ENCODE peak calls at places on chromosomes 7 and 10, in four cellular contexts. S is vagina, F is transverse colon, V is HCT116. W is an unnamed sample.

GRCh38 chr10:49300140-49300974 is 1.4 kb downstream of the C10orf71 start:
- DNase-seq in S (no peak), F (no peak), V (no peak), W (no peak)

GRCh38 chr10:117609095-117609821 is 66.7 kb downstream of the EMX2 start:
- DNase-seq in S (no peak), F (no peak), V (no peak), W (no peak)

GRCh38 chr7:47128719-47129118 is 453.2 kb downstream of the TNS3 start:
- DNase-seq in S (no peak), F (no peak), V (no peak), W (no peak)

GRCh38 chr7:29281782-29282541 is 87.4 kb downstream of the CHN2 start:
- DNase-seq in S (no peak), F (no peak), V (no peak), W (no peak)

GRCh38 chr7:73606801-73607691 is 17.3 kb downstream of the MLXIPL start:
- DNase-seq in S (no peak), F (peak; percentile 48), V (no peak), W (no peak)

GRCh38 chr10:100927266-100927665 is 14.5 kb downstream of the SLF2 start:
- DNase-seq in S (no peak), F (no peak), V (no peak), W (no peak)

GRCh38 chr10:85510682-85511081 is 855.9 kb downstream of the GRID1 start:
- DNase-seq in S (no peak), F (no peak), V (no peak), W (no peak)

GRCh38 chr10:87598700-87599099 is 61.0 kb upstream of the PAPSS2 start:
- DNase-seq in S (no peak), F (no peak), V (no peak), W (peak; percentile 60)

GRCh38 chr7:127792528-127793342 is 140.7 kb downstream of the SND1 start:
- DNase-seq in S (no peak), F (peak; percentile 20), V (no peak), W (no peak)

GRCh38 chr7:94654764-94655561 is 970 bp downstream of the SGCE start:
- DNase-seq in S (no peak), F (no peak), V (no peak), W (no peak)

GRCh38 chr7:130409722-130410072 is 29.4 kb downstream of the CPA1 start:
- DNase-seq in S (no peak), F (no peak), V (no peak), W (no peak)

GRCh38 chr7:96388620-96389383 is 66.9 kb upstream of the SLC25A13 start:
- DNase-seq in S (no peak), F (no peak), V (no peak), W (no peak)

GRCh38 chr10:30463944-30464451 is 30.0 kb downstream of the MAP3K8 start:
- DNase-seq in S (no peak), F (no peak), V (peak; percentile 31), W (no peak)

GRCh38 chr7:42217548-42217947 is 19.5 kb downstream of the GLI3 start:
- DNase-seq in S (no peak), F (no peak), V (no peak), W (no peak)

GRCh38 chr10:11300071-11300470 is 282.4 kb downstream of the CELF2 start:
- DNase-seq in S (peak; percentile 54), F (no peak), V (no peak), W (no peak)

GRCh38 chr7:133119067-133119466 is 37.2 kb upstream of the CHCHD3 start:
- DNase-seq in S (no peak), F (no peak), V (no peak), W (no peak)

GRCh38 chr7:140898794-140899548 is 25.8 kb downstream of the BRAF start:
- DNase-seq in S (no peak), F (no peak), V (no peak), W (no peak)

GRCh38 chr10:43846187-43846680 is 197.6 kb upstream of the ZNF32 start:
- DNase-seq in S (no peak), F (no peak), V (no peak), W (no peak)

GRCh38 chr7:4200546-4201094 is 481.5 kb upstream of the FOXK1 start:
- DNase-seq in S (no peak), F (no peak), V (no peak), W (peak; percentile 13)

GRCh38 chr7:27174077-27175004 is at the start of gene HOXA10:
- DNase-seq in S (no peak), F (peak; percentile 63), V (no peak), W (no peak)

GRCh38 chr7:30276203-30276900 is 8.0 kb upstream of the ZNRF2 start:
- DNase-seq in S (no peak), F (peak; percentile 57), V (peak; percentile 43), W (no peak)

GRCh38 chr7:98872328-98872924 is 2.6 kb upstream of the TMEM130 start:
- DNase-seq in S (no peak), F (no peak), V (no peak), W (no peak)

GRCh38 chr7:18087687-18088078 is 60.0 kb upstream of the PRPS1L1 start:
- DNase-seq in S (no peak), F (no peak), V (no peak), W (no peak)

GRCh38 chr7:39336457-39336856 is 229.7 kb upstream of the YAE1 start:
- DNase-seq in S (no peak), F (no peak), V (no peak), W (no peak)

GRCh38 chr10:63766766-63767505 is 245.7 kb downstream of the REEP3 start:
- DNase-seq in S (no peak), F (no peak), V (no peak), W (no peak)

GRCh38 chr7:113639221-113639620 is 279.6 kb downstream of the PPP1R3A start:
- DNase-seq in S (no peak), F (no peak), V (no peak), W (no peak)

GRCh38 chr10:108597657-108598319 is 1325.5 kb downstream of the XPNPEP1 start:
- DNase-seq in S (no peak), F (no peak), V (no peak), W (no peak)

GRCh38 chr7:129959480-129960332 is 6.9 kb upstream of the UBE2H start:
- DNase-seq in S (no peak), F (no peak), V (no peak), W (peak; percentile 22)

GRCh38 chr7:158728911-158729645 is 24.5 kb upstream of the NCAPG2 start:
- DNase-seq in S (no peak), F (no peak), V (no peak), W (no peak)

GRCh38 chr7:46934198-46934825 is 647.6 kb downstream of the TNS3 start:
- DNase-seq in S (no peak), F (no peak), V (no peak), W (no peak)

GRCh38 chr7:99808766-99809165 is 19.0 kb upstream of the CYP3A43 start:
- DNase-seq in S (peak; percentile 13), F (no peak), V (no peak), W (no peak)

DNA sequence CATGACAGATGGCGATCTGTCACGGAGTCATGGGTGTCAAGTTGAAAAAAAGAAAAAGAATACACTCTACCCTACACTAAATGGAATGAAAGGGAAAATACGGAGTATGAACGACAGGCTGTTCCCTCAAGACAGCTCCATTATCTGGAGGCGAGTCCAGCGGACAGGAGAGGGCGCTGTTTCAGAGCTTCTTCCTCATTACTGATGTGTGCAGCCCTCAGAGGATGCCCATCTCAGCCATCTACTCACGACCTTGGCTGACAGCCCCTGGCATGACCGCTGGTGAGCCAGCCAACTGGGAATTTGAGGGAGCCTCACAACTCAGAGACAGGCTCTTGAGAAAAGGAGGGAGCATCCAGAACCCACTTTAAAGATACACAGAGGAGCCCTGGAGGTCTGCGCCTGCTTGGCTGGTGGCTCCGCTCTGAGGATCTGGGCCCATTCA is 49.6 kb upstream of the SMNDC1 start:
- DNase-seq in S (no peak), F (peak; percentile 91), V (peak; percentile 85), W (peak; percentile 79)
- H3K4me3 ChIP-seq in S (no peak overlapping the region), F (no peak overlapping the region), V (peak overlapping the region; percentile 36), W (no peak overlapping the region)

GRCh38 chr7:2711895-2712675 is 24.1 kb downstream of the AMZ1 start:
- DNase-seq in S (no peak), F (no peak), V (no peak), W (no peak)

GRCh38 chr7:2708547-2709310 is 20.7 kb downstream of the AMZ1 start:
- DNase-seq in S (no peak), F (no peak), V (no peak), W (no peak)

GRCh38 chr7:2709553-2710165 is 21.7 kb downstream of the AMZ1 start:
- DNase-seq in S (no peak), F (peak; percentile 85), V (peak; percentile 26), W (peak; percentile 73)

GRCh38 chr7:2710901-2711551 is 23.0 kb downstream of the AMZ1 start:
- DNase-seq in S (no peak), F (no peak), V (no peak), W (no peak)

GRCh38 chr7:2710256-2710655 is 22.3 kb downstream of the AMZ1 start:
- DNase-seq in S (no peak), F (peak; percentile 53), V (no peak), W (no peak)
- TF ChIP-seq POLR2A in S (no peak), F (no peak), V (no peak), W (no peak)

DNA sequence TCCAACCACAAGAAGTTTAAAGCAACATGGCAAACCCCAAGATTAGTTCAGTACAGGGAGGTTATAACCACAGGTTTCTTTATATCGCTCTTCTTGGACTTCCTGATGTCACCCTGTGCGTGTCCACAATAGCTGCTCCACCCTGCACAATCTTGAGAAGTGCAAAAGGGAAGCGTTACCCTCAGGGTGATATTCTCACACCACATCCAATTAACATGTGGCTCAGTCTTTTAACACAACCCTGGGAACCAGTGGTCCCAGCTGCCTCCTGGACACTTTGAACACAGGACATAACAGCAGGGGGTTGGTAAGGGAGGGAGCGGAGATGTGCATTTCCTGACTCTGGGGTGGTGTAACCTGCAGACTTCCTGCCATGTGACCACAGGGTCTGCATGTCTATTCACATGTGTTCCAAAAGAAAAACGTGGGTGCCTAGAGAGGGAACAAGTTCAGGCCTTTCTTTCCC is 64.6 kb downstream of the GSAP start:
- DNase-seq in S (no peak), F (peak; percentile 32), V (no peak), W (peak; percentile 52)
- H3K4me3 ChIP-seq in S (no peak overlapping the region), F (no peak overlapping the region), V (no peak overlapping the region), W (no peak overlapping the region)

GRCh38 chr7:1255083-1255816 is 22.6 kb downstream of the UNCX start:
- DNase-seq in S (no peak), F (no peak), V (no peak), W (peak; percentile 39)
- TF ChIP-seq POLR2A in S (no peak), F (no peak), V (no peak), W (no peak)

GRCh38 chr10:36253731-36254130 is 611.6 kb upstream of the FZD8 start:
- DNase-seq in S (no peak), F (no peak), V (no peak), W (no peak)
- H3K4me3 ChIP-seq in S (no peak overlapping the region), F (no peak overlapping the region), V (no peak overlapping the region), W (no peak overlapping the region)

GRCh38 chr7:123795917-123796316 is 47.1 kb upstream of the WASL start:
- DNase-seq in S (no peak), F (no peak), V (no peak), W (no peak)

GRCh38 chr7:123798527-123799188 is 46.3 kb upstream of the HYAL4 start:
- DNase-seq in S (no peak), F (no peak), V (peak; percentile 6), W (no peak)

GRCh38 chr7:123792547-123792946 is 43.7 kb upstream of the WASL start:
- DNase-seq in S (no peak), F (no peak), V (no peak), W (no peak)

GRCh38 chr7:123797673-123798526 is 47.1 kb upstream of the HYAL4 start:
- DNase-seq in S (no peak), F (no peak), V (peak; percentile 66), W (no peak)

GRCh38 chr7:123796568-123796967 is 47.8 kb upstream of the WASL start:
- DNase-seq in S (no peak), F (no peak), V (no peak), W (no peak)
- TF ChIP-seq POLR2A in S (no peak), F (no peak), V (no peak), W (no peak)

GRCh38 chr10:26335574-26336093 is 102.5 kb upstream of the APBB1IP start:
- DNase-seq in S (no peak), F (no peak), V (no peak), W (no peak)
- H3K4me3 ChIP-seq in S (no peak overlapping the region), F (no peak overlapping the region), V (peak overlapping the region; percentile 48), W (peak overlapping the region; percentile 1)

W was measured in right lobe of liver.